ENCODE peak calls at places on chromosomes 11 and 22, in eight cellular contexts. One of them, this sample, is unnamed.
A peak's percentile ranks its signal among the peaks of the same experiment; 100 is the strongest.

GRCh38 chr11:113549611-113550061 is 74.4 kb upstream of the DRD2 start:
- DNase-seq in mucosa of descending colon: no peak
- DNase-seq in fibroblast of lung: no peak
- DNase-seq in sigmoid colon: no peak
- DNase-seq in AG09309: no peak
- DNase-seq in endothelial cell: no peak
- DNase-seq in neural crest cell: no peak
- DNase-seq in nephron progenitor cell: no peak
- DNase-seq in this sample: no peak

GRCh38 chr11:66904981-66905521 is 48.2 kb downstream of the LRFN4 start:
- DNase-seq in mucosa of descending colon: no peak
- DNase-seq in fibroblast of lung: no peak
- DNase-seq in sigmoid colon: no peak
- DNase-seq in AG09309: no peak
- DNase-seq in endothelial cell: no peak
- DNase-seq in neural crest cell: no peak
- DNase-seq in nephron progenitor cell: no peak
- DNase-seq in this sample: no peak

GRCh38 chr11:20353829-20354434 is 9.6 kb upstream of the HTATIP2 start:
- DNase-seq in mucosa of descending colon: peak; percentile 52
- DNase-seq in fibroblast of lung: peak; percentile 51
- DNase-seq in sigmoid colon: no peak
- DNase-seq in AG09309: no peak
- DNase-seq in endothelial cell: peak; percentile 53
- DNase-seq in neural crest cell: peak; percentile 49
- DNase-seq in nephron progenitor cell: peak; percentile 54
- DNase-seq in this sample: no peak

GRCh38 chr11:73040046-73040445 is 102.1 kb downstream of the FCHSD2 start:
- DNase-seq in mucosa of descending colon: no peak
- DNase-seq in fibroblast of lung: no peak
- DNase-seq in sigmoid colon: no peak
- DNase-seq in AG09309: no peak
- DNase-seq in endothelial cell: no peak
- DNase-seq in neural crest cell: no peak
- DNase-seq in nephron progenitor cell: no peak
- DNase-seq in this sample: no peak

GRCh38 chr11:44621140-44621681 is 55.7 kb downstream of the CD82 start:
- DNase-seq in mucosa of descending colon: peak; percentile 81
- DNase-seq in fibroblast of lung: peak; percentile 52
- DNase-seq in sigmoid colon: peak; percentile 83
- DNase-seq in AG09309: no peak
- DNase-seq in endothelial cell: peak; percentile 89
- DNase-seq in neural crest cell: peak; percentile 90
- DNase-seq in nephron progenitor cell: peak; percentile 91
- DNase-seq in this sample: peak; percentile 85

GRCh38 chr11:104892723-104893511 is 5.3 kb downstream of the CASP12 start:
- DNase-seq in mucosa of descending colon: no peak
- DNase-seq in fibroblast of lung: peak; percentile 39
- DNase-seq in sigmoid colon: no peak
- DNase-seq in AG09309: no peak
- DNase-seq in endothelial cell: no peak
- DNase-seq in neural crest cell: no peak
- DNase-seq in nephron progenitor cell: no peak
- DNase-seq in this sample: no peak

GRCh38 chr22:24514241-24515024 is 19.3 kb downstream of the UPB1 start:
- DNase-seq in mucosa of descending colon: peak; percentile 52
- DNase-seq in fibroblast of lung: no peak
- DNase-seq in sigmoid colon: no peak
- DNase-seq in AG09309: no peak
- DNase-seq in endothelial cell: no peak
- DNase-seq in neural crest cell: no peak
- DNase-seq in nephron progenitor cell: no peak
- DNase-seq in this sample: no peak

GRCh38 chr22:21589415-21589814 is 21.9 kb downstream of the UBE2L3 start:
- DNase-seq in mucosa of descending colon: no peak
- DNase-seq in fibroblast of lung: no peak
- DNase-seq in sigmoid colon: no peak
- DNase-seq in AG09309: no peak
- DNase-seq in endothelial cell: no peak
- DNase-seq in neural crest cell: no peak
- DNase-seq in nephron progenitor cell: no peak
- DNase-seq in this sample: no peak

GRCh38 chr11:57474017-57474750 is 13.9 kb downstream of the RTN4RL2 start:
- DNase-seq in mucosa of descending colon: no peak
- DNase-seq in fibroblast of lung: peak; percentile 37
- DNase-seq in sigmoid colon: no peak
- DNase-seq in AG09309: no peak
- DNase-seq in endothelial cell: no peak
- DNase-seq in neural crest cell: no peak
- DNase-seq in nephron progenitor cell: no peak
- DNase-seq in this sample: no peak

GRCh38 chr11:106231591-106231990 is 154.1 kb downstream of the AASDHPPT start:
- DNase-seq in mucosa of descending colon: no peak
- DNase-seq in fibroblast of lung: peak; percentile 20
- DNase-seq in sigmoid colon: no peak
- DNase-seq in AG09309: peak; percentile 14
- DNase-seq in endothelial cell: no peak
- DNase-seq in neural crest cell: no peak
- DNase-seq in nephron progenitor cell: no peak
- DNase-seq in this sample: no peak

GRCh38 chr11:12744831-12745502 is 70.7 kb downstream of the TEAD1 start:
- DNase-seq in mucosa of descending colon: no peak
- DNase-seq in fibroblast of lung: no peak
- DNase-seq in sigmoid colon: no peak
- DNase-seq in AG09309: no peak
- DNase-seq in endothelial cell: no peak
- DNase-seq in neural crest cell: no peak
- DNase-seq in nephron progenitor cell: peak; percentile 29
- DNase-seq in this sample: no peak

GRCh38 chr11:12743834-12744449 is 69.7 kb downstream of the TEAD1 start:
- DNase-seq in mucosa of descending colon: no peak
- DNase-seq in fibroblast of lung: no peak
- DNase-seq in sigmoid colon: no peak
- DNase-seq in AG09309: no peak
- DNase-seq in endothelial cell: no peak
- DNase-seq in neural crest cell: no peak
- DNase-seq in nephron progenitor cell: no peak
- DNase-seq in this sample: no peak

GRCh38 chr11:12745787-12746186 is 71.6 kb downstream of the TEAD1 start:
- DNase-seq in mucosa of descending colon: no peak
- DNase-seq in fibroblast of lung: no peak
- DNase-seq in sigmoid colon: no peak
- DNase-seq in AG09309: no peak
- DNase-seq in endothelial cell: no peak
- DNase-seq in neural crest cell: no peak
- DNase-seq in nephron progenitor cell: no peak
- DNase-seq in this sample: no peak

GRCh38 chr11:12748561-12748960 is 74.3 kb downstream of the TEAD1 start:
- DNase-seq in mucosa of descending colon: no peak
- DNase-seq in fibroblast of lung: no peak
- DNase-seq in sigmoid colon: no peak
- DNase-seq in AG09309: no peak
- DNase-seq in endothelial cell: no peak
- DNase-seq in neural crest cell: no peak
- DNase-seq in nephron progenitor cell: no peak
- DNase-seq in this sample: no peak

DNA sequence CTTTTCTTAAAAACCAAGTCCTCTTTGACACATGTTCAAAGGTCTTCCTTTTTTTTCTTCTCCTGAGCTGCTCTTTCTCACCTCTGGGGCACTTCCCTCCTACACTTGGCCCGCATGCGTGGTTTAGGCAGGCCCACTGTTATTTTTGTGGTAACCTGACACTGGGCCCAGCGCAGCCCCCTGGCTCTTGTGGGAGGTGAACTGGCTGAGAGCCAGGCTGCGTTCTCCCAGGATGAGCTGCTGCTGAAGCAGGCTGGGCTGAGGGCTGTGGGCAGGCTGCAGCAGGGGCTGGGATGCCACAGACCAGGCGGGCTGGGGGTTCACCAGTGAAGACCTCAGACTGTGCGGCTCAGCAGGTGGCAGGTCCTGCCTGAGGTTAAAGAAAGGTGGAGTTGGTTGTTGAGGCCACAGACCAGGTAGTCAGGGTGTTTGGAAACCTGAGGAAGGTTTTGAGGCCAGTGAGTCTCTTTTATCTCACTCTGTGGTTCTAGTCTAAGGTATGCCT is 72.4 kb downstream of the TEAD1 start:
- DNase-seq in mucosa of descending colon: no peak
- DNase-seq in fibroblast of lung: peak; percentile 91
- DNase-seq in sigmoid colon: peak; percentile 77
- DNase-seq in AG09309: no peak
- DNase-seq in endothelial cell: peak; percentile 55
- DNase-seq in neural crest cell: peak; percentile 37
- DNase-seq in nephron progenitor cell: peak; percentile 85
- DNase-seq in this sample: peak; percentile 62
- TF ChIP-seq CTCF in mucosa of descending colon: no peak
- TF ChIP-seq CTCF in fibroblast of lung: no peak
- TF ChIP-seq CTCF in sigmoid colon: no peak
- TF ChIP-seq CTCF in AG09309: no peak
- TF ChIP-seq CTCF in endothelial cell: no peak
- TF ChIP-seq CTCF in neural crest cell: no peak
- TF ChIP-seq CTCF in nephron progenitor cell: peak; percentile 20
- TF ChIP-seq CTCF in this sample: peak; percentile 36

GRCh38 chr11:100756556-100756955 is 69.5 kb downstream of the ARHGAP42 start:
- DNase-seq in mucosa of descending colon: no peak
- DNase-seq in fibroblast of lung: no peak
- DNase-seq in sigmoid colon: no peak
- DNase-seq in AG09309: no peak
- DNase-seq in endothelial cell: no peak
- DNase-seq in neural crest cell: no peak
- DNase-seq in nephron progenitor cell: no peak
- DNase-seq in this sample: no peak

GRCh38 chr11:100752371-100753073 is 65.4 kb downstream of the ARHGAP42 start:
- DNase-seq in mucosa of descending colon: peak; percentile 39
- DNase-seq in fibroblast of lung: no peak
- DNase-seq in sigmoid colon: no peak
- DNase-seq in AG09309: no peak
- DNase-seq in endothelial cell: no peak
- DNase-seq in neural crest cell: no peak
- DNase-seq in nephron progenitor cell: no peak
- DNase-seq in this sample: no peak

GRCh38 chr11:100753562-100753961 is 66.5 kb downstream of the ARHGAP42 start:
- DNase-seq in mucosa of descending colon: no peak
- DNase-seq in fibroblast of lung: no peak
- DNase-seq in sigmoid colon: no peak
- DNase-seq in AG09309: no peak
- DNase-seq in endothelial cell: peak; percentile 33
- DNase-seq in neural crest cell: no peak
- DNase-seq in nephron progenitor cell: peak; percentile 5
- DNase-seq in this sample: no peak

GRCh38 chr11:100757636-100758035 is 70.5 kb downstream of the ARHGAP42 start:
- DNase-seq in mucosa of descending colon: no peak
- DNase-seq in fibroblast of lung: no peak
- DNase-seq in sigmoid colon: no peak
- DNase-seq in AG09309: no peak
- DNase-seq in endothelial cell: no peak
- DNase-seq in neural crest cell: no peak
- DNase-seq in nephron progenitor cell: no peak
- DNase-seq in this sample: no peak

GRCh38 chr11:100753144-100753543 is 66.1 kb downstream of the ARHGAP42 start:
- DNase-seq in mucosa of descending colon: no peak
- DNase-seq in fibroblast of lung: no peak
- DNase-seq in sigmoid colon: no peak
- DNase-seq in AG09309: no peak
- DNase-seq in endothelial cell: peak; percentile 13
- DNase-seq in neural crest cell: no peak
- DNase-seq in nephron progenitor cell: no peak
- DNase-seq in this sample: no peak
- TF ChIP-seq CTCF in mucosa of descending colon: no peak
- TF ChIP-seq CTCF in fibroblast of lung: no peak
- TF ChIP-seq CTCF in sigmoid colon: no peak
- TF ChIP-seq CTCF in AG09309: no peak
- TF ChIP-seq CTCF in endothelial cell: no peak
- TF ChIP-seq CTCF in neural crest cell: no peak
- TF ChIP-seq CTCF in nephron progenitor cell: no peak
- TF ChIP-seq CTCF in this sample: no peak

DNA sequence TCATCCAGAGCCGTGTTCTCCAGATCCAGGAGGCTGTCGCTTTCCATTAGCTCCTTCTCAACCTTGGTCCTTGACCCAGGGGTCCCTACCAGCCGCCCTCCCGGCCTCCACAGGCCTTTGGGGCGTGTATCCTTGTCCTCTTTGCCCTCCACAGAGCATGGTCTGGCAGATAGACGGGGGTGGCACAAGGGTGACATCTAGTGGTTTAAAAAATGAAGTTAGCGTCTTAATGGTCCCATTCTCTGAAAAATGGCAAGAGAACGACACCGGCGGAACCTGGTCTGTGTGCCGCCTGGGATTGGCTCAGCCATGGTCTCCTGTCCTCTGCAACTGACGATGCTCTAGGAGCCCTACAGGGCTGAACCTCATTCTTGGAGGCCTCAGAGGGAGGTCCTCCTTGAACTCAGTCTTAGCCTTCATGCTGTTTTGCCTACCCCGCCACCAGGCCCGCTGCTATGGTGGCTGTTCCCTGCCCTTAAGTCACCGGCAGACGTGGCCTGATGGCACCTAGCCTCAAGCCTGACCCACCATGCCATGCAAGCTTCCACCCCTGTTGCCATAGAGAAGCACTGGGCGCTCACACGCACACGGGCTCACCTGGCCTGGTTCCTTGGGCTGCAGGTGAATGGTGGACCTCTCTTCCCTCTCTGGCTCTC is 152.1 kb upstream of the SYN3 start:
- DNase-seq in mucosa of descending colon: peak; percentile 18
- DNase-seq in fibroblast of lung: peak; percentile 36
- DNase-seq in sigmoid colon: no peak
- DNase-seq in AG09309: no peak
- DNase-seq in endothelial cell: peak; percentile 48
- DNase-seq in neural crest cell: peak; percentile 44
- DNase-seq in nephron progenitor cell: peak; percentile 47
- DNase-seq in this sample: peak; percentile 11
- TF ChIP-seq CTCF in mucosa of descending colon: no peak
- TF ChIP-seq CTCF in fibroblast of lung: peak; percentile 52
- TF ChIP-seq CTCF in sigmoid colon: no peak
- TF ChIP-seq CTCF in AG09309: peak; percentile 68
- TF ChIP-seq CTCF in endothelial cell: peak; percentile 58
- TF ChIP-seq CTCF in neural crest cell: peak; percentile 73
- TF ChIP-seq CTCF in nephron progenitor cell: peak; percentile 70
- TF ChIP-seq CTCF in this sample: peak; percentile 66

DNA sequence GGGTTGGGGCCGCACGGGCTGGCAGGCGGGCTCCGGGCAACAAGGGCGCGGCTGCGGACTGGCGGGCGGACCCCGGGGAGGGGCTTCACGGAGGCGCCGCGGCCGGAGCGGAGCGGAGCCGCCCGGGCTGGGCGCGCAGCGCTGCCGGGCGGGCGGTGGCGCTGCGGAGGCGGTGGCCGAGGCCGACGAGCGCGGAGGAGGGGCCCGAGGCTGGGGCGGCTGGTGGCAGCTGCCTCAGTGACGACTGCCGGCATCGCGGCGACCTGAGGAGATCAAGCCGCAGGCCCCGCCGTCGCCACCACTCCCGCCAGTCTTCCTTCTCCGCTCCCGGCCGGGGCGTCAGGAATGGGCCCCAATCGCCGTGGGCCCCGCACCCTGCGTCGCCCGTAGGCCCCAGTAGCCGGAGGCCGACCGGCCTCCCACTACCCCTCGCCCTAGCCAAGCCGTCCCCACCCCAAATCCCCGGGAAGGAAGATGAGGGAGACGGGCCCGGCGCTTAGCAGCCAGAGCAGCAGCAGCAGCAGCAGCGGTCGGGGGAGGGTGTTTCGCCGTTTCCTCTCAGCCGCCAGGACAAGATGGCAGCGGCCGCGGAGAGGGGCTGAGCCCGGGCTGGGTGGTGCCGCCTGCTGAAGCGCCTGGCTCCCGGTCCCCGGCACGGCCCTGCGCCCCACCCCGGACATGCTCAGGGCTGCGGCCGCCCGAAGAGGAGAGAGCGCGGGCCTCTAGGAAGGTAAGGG is at the start of gene HIPK3:
- DNase-seq in mucosa of descending colon: peak; percentile 81
- DNase-seq in fibroblast of lung: peak; percentile 75
- DNase-seq in sigmoid colon: peak; percentile 90
- DNase-seq in AG09309: no peak
- DNase-seq in endothelial cell: peak; percentile 89
- DNase-seq in neural crest cell: peak; percentile 73
- DNase-seq in nephron progenitor cell: peak; percentile 86
- DNase-seq in this sample: peak; percentile 74
- TF ChIP-seq CTCF in mucosa of descending colon: peak; percentile 65
- TF ChIP-seq CTCF in fibroblast of lung: no peak
- TF ChIP-seq CTCF in sigmoid colon: no peak
- TF ChIP-seq CTCF in AG09309: no peak
- TF ChIP-seq CTCF in endothelial cell: no peak
- TF ChIP-seq CTCF in neural crest cell: peak; percentile 45
- TF ChIP-seq CTCF in nephron progenitor cell: no peak
- TF ChIP-seq CTCF in this sample: peak; percentile 49